ENCODE peak calls at places on chromosomes 11 and 22, in five cellular contexts. M, R, C, S and N are unnamed samples.

GRCh38 chr22:41524809-41525449 is 19.3 kb downstream of the POLR3H start:
- DNase-seq in M (no peak), R (no peak), C (peak; percentile 33), S (no peak), N (no peak)

GRCh38 chr11:44271286-44271685 is 38.7 kb downstream of the ALX4 start:
- DNase-seq in M (no peak), R (no peak), C (no peak), S (no peak), N (no peak)

GRCh38 chr22:50199836-50200332 is 927 bp upstream of the SELENOO start:
- DNase-seq in M (no peak), R (no peak), C (no peak), S (no peak), N (no peak)

GRCh38 chr11:83326326-83326725 is 40.2 kb upstream of the CCDC90B start:
- DNase-seq in M (no peak), R (no peak), C (no peak), S (no peak), N (no peak)

GRCh38 chr11:15227011-15227410 is 112.3 kb downstream of the INSC start:
- DNase-seq in M (no peak), R (no peak), C (no peak), S (no peak), N (no peak)

GRCh38 chr11:117230286-117230961 is 1.4 kb downstream of the PCSK7 start:
- DNase-seq in M (no peak), R (peak; percentile 16), C (peak; percentile 50), S (no peak), N (no peak)

GRCh38 chr11:120317689-120318195 is 7.4 kb upstream of the TLCD5 start:
- DNase-seq in M (no peak), R (no peak), C (no peak), S (no peak), N (no peak)

GRCh38 chr22:35882226-35883027 is 146.2 kb downstream of the RBFOX2 start:
- DNase-seq in M (no peak), R (no peak), C (no peak), S (no peak), N (no peak)

GRCh38 chr22:46303347-46303965 is 6.8 kb downstream of the GTSE1 start:
- DNase-seq in M (no peak), R (no peak), C (peak; percentile 49), S (no peak), N (no peak)

GRCh38 chr11:35029979-35030378 is 109.0 kb upstream of the CD44 start:
- DNase-seq in M (no peak), R (no peak), C (peak; percentile 93), S (no peak), N (no peak)

GRCh38 chr11:19674831-19675230 is 37.8 kb upstream of the NAV2 start:
- DNase-seq in M (no peak), R (no peak), C (no peak), S (no peak), N (no peak)

GRCh38 chr11:128828350-128828749 is 38.7 kb downstream of the KCNJ1 start:
- DNase-seq in M (no peak), R (no peak), C (no peak), S (no peak), N (no peak)

GRCh38 chr11:10308208-10308954 is 3.5 kb downstream of the ADM start:
- DNase-seq in M (no peak), R (no peak), C (peak; percentile 51), S (no peak), N (no peak)

GRCh38 chr22:45885941-45886395 is 91.0 kb downstream of the WNT7B start:
- DNase-seq in M (no peak), R (peak; percentile 68), C (no peak), S (no peak), N (peak; percentile 71)

GRCh38 chr11:124943242-124943641 is 7.4 kb upstream of the HEPACAM start:
- DNase-seq in M (no peak), R (no peak), C (no peak), S (no peak), N (no peak)

GRCh38 chr11:69241844-69242582 is 51.9 kb upstream of the MYEOV start:
- DNase-seq in M (no peak), R (no peak), C (no peak), S (no peak), N (no peak)

GRCh38 chr11:13016415-13016814 is 7.3 kb downstream of the RASSF10 start:
- DNase-seq in M (no peak), R (no peak), C (no peak), S (no peak), N (no peak)

GRCh38 chr22:19873138-19873959 is 18.7 kb upstream of the GNB1L start:
- DNase-seq in M (no peak), R (peak; percentile 58), C (no peak), S (no peak), N (peak; percentile 89)

GRCh38 chr11:11155962-11156815 is 196.9 kb downstream of the CSNK2A3 start:
- DNase-seq in M (no peak), R (no peak), C (no peak), S (no peak), N (no peak)

GRCh38 chr22:41532908-41533825 is 11.1 kb downstream of the POLR3H start:
- DNase-seq in M (peak; percentile 71), R (no peak), C (peak; percentile 72), S (peak; percentile 70), N (no peak)

GRCh38 chr22:37425800-37426531 is 1.3 kb downstream of the ELFN2 start:
- DNase-seq in M (no peak), R (no peak), C (no peak), S (no peak), N (no peak)

GRCh38 chr11:121614661-121615240 is 162.0 kb upstream of the SORL1-AS1 start:
- DNase-seq in M (no peak), R (peak; percentile 63), C (no peak), S (no peak), N (no peak)

GRCh38 chr11:65377777-65378176 is 4.7 kb downstream of the SLC25A45 start:
- DNase-seq in M (no peak), R (no peak), C (no peak), S (no peak), N (no peak)
- TF ChIP-seq CTCF in M (no peak), R (no peak), C (no peak), S (peak; percentile 36), N (no peak)

DNA sequence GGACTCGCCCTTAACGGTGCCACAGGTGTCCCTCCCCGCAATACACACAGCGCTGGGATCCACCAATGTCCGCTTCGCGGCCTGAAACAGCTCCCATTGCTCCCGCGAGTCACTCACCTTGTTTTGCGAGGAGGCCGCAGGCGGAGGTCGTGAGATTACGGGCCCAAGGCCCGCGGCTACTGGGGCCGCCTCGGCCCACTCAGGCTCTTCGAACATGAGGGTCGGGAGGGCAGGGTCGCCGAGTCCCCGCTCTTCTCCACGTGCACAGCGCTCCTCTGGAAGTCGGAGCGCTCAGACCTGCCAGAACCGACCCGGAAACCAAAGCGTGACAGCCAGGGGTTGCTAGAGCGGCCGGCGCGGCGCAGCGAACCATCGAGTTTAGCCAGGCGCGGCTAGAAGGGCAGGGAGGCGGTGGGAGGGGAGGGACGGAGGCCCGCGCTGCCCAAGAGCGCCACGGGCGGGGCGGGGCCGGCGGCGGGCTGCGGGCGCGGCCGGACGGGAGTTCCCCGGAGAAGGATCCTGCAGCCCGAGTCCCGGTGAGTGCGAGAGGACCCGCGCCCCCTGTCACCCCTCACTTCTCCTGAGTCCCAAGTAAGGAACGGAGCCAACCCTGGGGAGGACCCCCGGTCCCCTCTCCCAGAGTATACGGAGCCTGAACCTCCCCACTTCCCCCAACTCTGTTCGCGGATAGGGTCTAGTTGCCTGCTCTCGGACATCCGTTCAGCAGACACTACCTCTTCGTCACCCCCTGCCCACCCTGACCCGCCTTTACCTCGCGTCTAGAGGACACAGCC is at the start of the genes ILK and RRP8:
- DNase-seq in M (peak; percentile 95), R (peak; percentile 88), C (peak; percentile 90), S (peak; percentile 86), N (no peak)
- TF ChIP-seq CTCF in M (no peak), R (no peak), C (peak; percentile 18), S (no peak), N (peak; percentile 44)

GRCh38 chr11:73227571-73228211 is 9.6 kb downstream of the P2RY2 start:
- DNase-seq in M (peak; percentile 3), R (peak; percentile 85), C (no peak), S (peak; percentile 86), N (peak; percentile 59)
- TF ChIP-seq CTCF in M (no peak), R (peak; percentile 41), C (no peak), S (peak; percentile 17), N (no peak)

DNA sequence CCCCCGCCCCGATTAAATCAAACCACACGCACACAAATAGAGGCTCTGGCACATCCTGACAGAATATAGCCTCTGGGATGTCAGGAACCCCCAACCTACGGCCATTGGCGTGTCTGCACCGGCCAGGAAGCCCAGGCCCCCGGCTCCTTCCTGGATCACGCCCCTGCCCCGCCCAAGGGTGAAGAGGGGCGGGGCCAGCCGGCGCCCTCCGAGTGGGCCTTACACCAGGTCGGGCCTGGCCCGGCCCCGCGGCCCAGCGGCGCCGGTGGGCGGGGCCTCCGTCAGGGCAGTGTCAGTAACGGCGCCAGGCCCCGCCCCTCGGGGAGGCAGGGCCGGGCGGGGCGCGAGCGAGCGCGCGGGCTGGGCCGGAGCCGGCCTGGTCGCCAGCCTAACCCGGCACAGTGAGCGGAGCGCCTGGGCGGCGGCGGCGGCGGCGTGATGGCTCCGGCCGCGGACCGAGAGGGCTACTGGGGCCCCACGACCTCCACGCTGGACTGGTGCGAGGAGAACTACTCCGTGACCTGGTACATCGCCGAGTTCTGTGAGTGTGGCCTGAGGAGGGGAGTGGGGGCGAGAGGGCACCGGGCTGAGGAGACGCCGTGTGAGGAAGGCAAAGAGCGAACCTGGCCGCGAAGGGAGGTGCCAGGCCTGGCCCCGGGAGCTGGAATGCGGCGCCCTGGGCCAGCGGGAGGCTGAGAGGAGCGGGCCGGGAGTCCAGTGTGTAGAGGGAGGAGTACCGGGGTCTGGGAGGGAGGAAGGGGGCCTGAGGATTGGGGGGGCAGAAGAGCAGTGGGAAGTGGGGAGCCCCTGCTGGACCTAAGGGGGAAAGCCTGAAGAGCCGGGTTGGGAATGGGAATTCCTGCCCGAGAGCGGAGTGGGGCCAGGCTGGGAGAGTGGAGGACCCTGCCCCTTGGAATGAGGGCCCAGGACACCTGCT is at the start of gene ACER3:
- DNase-seq in M (peak; percentile 93), R (peak; percentile 90), C (peak; percentile 81), S (peak; percentile 85), N (peak; percentile 92)
- TF ChIP-seq CTCF in M (peak; percentile 18), R (peak; percentile 43), C (peak; percentile 36), S (no peak), N (peak; percentile 61)

GRCh38 chr11:18608373-18608772 is 8.8 kb downstream of the MISFA start:
- DNase-seq in M (no peak), R (no peak), C (no peak), S (no peak), N (no peak)

GRCh38 chr11:18615628-18616392 is 16.2 kb downstream of the MISFA start:
- DNase-seq in M (no peak), R (no peak), C (peak; percentile 23), S (no peak), N (no peak)

GRCh38 chr11:18614667-18615066 is 15.1 kb downstream of the MISFA start:
- DNase-seq in M (no peak), R (peak; percentile 61), C (no peak), S (no peak), N (no peak)

GRCh38 chr11:18612394-18612793 is 12.8 kb downstream of the MISFA start:
- DNase-seq in M (no peak), R (no peak), C (no peak), S (no peak), N (no peak)

GRCh38 chr11:18611196-18611595 is 11.6 kb downstream of the MISFA start:
- DNase-seq in M (no peak), R (no peak), C (no peak), S (no peak), N (no peak)
- TF ChIP-seq CTCF in M (no peak), R (no peak), C (no peak), S (no peak), N (no peak)

GRCh38 chr11:60838132-60838531 is 3.8 kb upstream of the CCDC86 start:
- DNase-seq in M (no peak), R (no peak), C (peak; percentile 39), S (no peak), N (no peak)
- TF ChIP-seq CTCF in M (no peak), R (no peak), C (peak; percentile 42), S (no peak), N (peak; percentile 59)